ENCODE peak calls at places on chromosomes 4 and X, in nine cellular contexts. One of them, this sample, is unnamed.
A peak's percentile ranks its signal among the peaks of the same experiment; 100 is the strongest.

GRCh38 chrX:138890491-138890890 is 179.0 kb upstream of the FGF13 start:
- DNase-seq in right lobe of liver: no peak
- DNase-seq in A549: no peak
- DNase-seq in OCI-LY7: no peak
- DNase-seq in H9: no peak
- DNase-seq in kidney epithelial cell: no peak
- DNase-seq in cardiac fibroblast: no peak
- DNase-seq in fibroblast of pulmonary artery: no peak
- DNase-seq in natural killer cell: no peak
- DNase-seq in this sample: no peak

GRCh38 chr4:107951551-107951950 is 20.2 kb downstream of the CYP2U1 start:
- DNase-seq in kidney epithelial cell: peak; percentile 52
- DNase-seq in natural killer cell: no peak
- DNase-seq in A549: no peak
- DNase-seq in OCI-LY7: no peak
- DNase-seq in cardiac fibroblast: peak; percentile 82
- DNase-seq in fibroblast of pulmonary artery: peak; percentile 57
- DNase-seq in right lobe of liver: no peak
- DNase-seq in H9: no peak
- DNase-seq in this sample: no peak

GRCh38 chr4:26081795-26082498 is 167.9 kb downstream of the SMIM20 start:
- DNase-seq in natural killer cell: no peak
- DNase-seq in OCI-LY7: peak; percentile 68
- DNase-seq in H9: no peak
- DNase-seq in kidney epithelial cell: no peak
- DNase-seq in cardiac fibroblast: peak; percentile 66
- DNase-seq in fibroblast of pulmonary artery: peak; percentile 63
- DNase-seq in A549: peak; percentile 15
- DNase-seq in right lobe of liver: no peak
- DNase-seq in this sample: no peak

GRCh38 chrX:18654873-18655836 is 16.8 kb downstream of the RS1 start:
- DNase-seq in kidney epithelial cell: no peak
- DNase-seq in A549: no peak
- DNase-seq in OCI-LY7: no peak
- DNase-seq in natural killer cell: no peak
- DNase-seq in H9: no peak
- DNase-seq in fibroblast of pulmonary artery: peak; percentile 15
- DNase-seq in cardiac fibroblast: peak; percentile 9
- DNase-seq in right lobe of liver: no peak
- DNase-seq in this sample: no peak

GRCh38 chrX:56736219-56736618 is 7.2 kb downstream of the NBDY start:
- DNase-seq in cardiac fibroblast: no peak
- DNase-seq in fibroblast of pulmonary artery: no peak
- DNase-seq in natural killer cell: no peak
- DNase-seq in OCI-LY7: no peak
- DNase-seq in right lobe of liver: no peak
- DNase-seq in A549: no peak
- DNase-seq in H9: no peak
- DNase-seq in kidney epithelial cell: no peak
- DNase-seq in this sample: no peak

GRCh38 chrX:40299028-40299479 is 201.3 kb upstream of the BCOR start:
- DNase-seq in kidney epithelial cell: no peak
- DNase-seq in natural killer cell: no peak
- DNase-seq in cardiac fibroblast: peak; percentile 4
- DNase-seq in H9: peak; percentile 49
- DNase-seq in OCI-LY7: peak; percentile 11
- DNase-seq in fibroblast of pulmonary artery: peak; percentile 9
- DNase-seq in right lobe of liver: no peak
- DNase-seq in A549: no peak
- DNase-seq in this sample: no peak

GRCh38 chr4:8641256-8641655 is 48.7 kb downstream of the CPZ start:
- DNase-seq in cardiac fibroblast: no peak
- DNase-seq in kidney epithelial cell: no peak
- DNase-seq in fibroblast of pulmonary artery: no peak
- DNase-seq in A549: no peak
- DNase-seq in H9: no peak
- DNase-seq in right lobe of liver: peak; percentile 37
- DNase-seq in natural killer cell: no peak
- DNase-seq in OCI-LY7: no peak
- DNase-seq in this sample: no peak

GRCh38 chr4:125986307-125986706 is 671.6 kb downstream of the FAT4 start:
- DNase-seq in A549: no peak
- DNase-seq in fibroblast of pulmonary artery: no peak
- DNase-seq in natural killer cell: no peak
- DNase-seq in cardiac fibroblast: no peak
- DNase-seq in right lobe of liver: no peak
- DNase-seq in OCI-LY7: no peak
- DNase-seq in kidney epithelial cell: no peak
- DNase-seq in H9: no peak
- DNase-seq in this sample: no peak

GRCh38 chrX:146355440-146355839 is 454.1 kb upstream of the CXorf51B start:
- DNase-seq in OCI-LY7: no peak
- DNase-seq in kidney epithelial cell: no peak
- DNase-seq in right lobe of liver: no peak
- DNase-seq in cardiac fibroblast: no peak
- DNase-seq in A549: no peak
- DNase-seq in H9: no peak
- DNase-seq in natural killer cell: no peak
- DNase-seq in fibroblast of pulmonary artery: no peak
- DNase-seq in this sample: no peak

GRCh38 chr4:153408932-153409331 is 57.2 kb upstream of the TMEM131L start:
- DNase-seq in natural killer cell: no peak
- DNase-seq in H9: no peak
- DNase-seq in right lobe of liver: no peak
- DNase-seq in A549: no peak
- DNase-seq in OCI-LY7: no peak
- DNase-seq in kidney epithelial cell: no peak
- DNase-seq in fibroblast of pulmonary artery: no peak
- DNase-seq in cardiac fibroblast: peak; percentile 23
- DNase-seq in this sample: no peak

GRCh38 chrX:129636175-129636681 is 18.5 kb downstream of the APLN start:
- DNase-seq in right lobe of liver: no peak
- DNase-seq in cardiac fibroblast: no peak
- DNase-seq in H9: no peak
- DNase-seq in OCI-LY7: no peak
- DNase-seq in A549: no peak
- DNase-seq in natural killer cell: no peak
- DNase-seq in kidney epithelial cell: no peak
- DNase-seq in fibroblast of pulmonary artery: no peak
- DNase-seq in this sample: no peak

GRCh38 chr4:163467371-163467770 is 6.2 kb downstream of the TKTL2 start:
- DNase-seq in fibroblast of pulmonary artery: no peak
- DNase-seq in right lobe of liver: no peak
- DNase-seq in cardiac fibroblast: peak; percentile 3
- DNase-seq in natural killer cell: no peak
- DNase-seq in H9: no peak
- DNase-seq in kidney epithelial cell: no peak
- DNase-seq in OCI-LY7: no peak
- DNase-seq in A549: no peak
- DNase-seq in this sample: no peak

GRCh38 chrX:129534816-129535578 is 5.1 kb upstream of the OCRL start:
- DNase-seq in H9: no peak
- DNase-seq in OCI-LY7: no peak
- DNase-seq in right lobe of liver: no peak
- DNase-seq in cardiac fibroblast: peak; percentile 48
- DNase-seq in A549: no peak
- DNase-seq in natural killer cell: no peak
- DNase-seq in fibroblast of pulmonary artery: no peak
- DNase-seq in kidney epithelial cell: no peak
- DNase-seq in this sample: no peak

GRCh38 chr4:30879841-30880240 is 159.7 kb downstream of the PCDH7 start:
- DNase-seq in OCI-LY7: no peak
- DNase-seq in kidney epithelial cell: no peak
- DNase-seq in cardiac fibroblast: no peak
- DNase-seq in fibroblast of pulmonary artery: no peak
- DNase-seq in natural killer cell: no peak
- DNase-seq in right lobe of liver: no peak
- DNase-seq in H9: no peak
- DNase-seq in A549: no peak
- DNase-seq in this sample: no peak

GRCh38 chrX:70138622-70139021 is 5.4 kb downstream of the IGBP1 start:
- DNase-seq in A549: no peak
- DNase-seq in natural killer cell: no peak
- DNase-seq in OCI-LY7: no peak
- DNase-seq in cardiac fibroblast: no peak
- DNase-seq in right lobe of liver: no peak
- DNase-seq in H9: no peak
- DNase-seq in fibroblast of pulmonary artery: no peak
- DNase-seq in kidney epithelial cell: no peak
- DNase-seq in this sample: no peak

GRCh38 chr4:17132226-17132625 is 233.8 kb upstream of the LDB2 start:
- DNase-seq in fibroblast of pulmonary artery: no peak
- DNase-seq in cardiac fibroblast: no peak
- DNase-seq in kidney epithelial cell: no peak
- DNase-seq in H9: no peak
- DNase-seq in natural killer cell: no peak
- DNase-seq in OCI-LY7: no peak
- DNase-seq in right lobe of liver: no peak
- DNase-seq in A549: no peak
- DNase-seq in this sample: no peak

GRCh38 chrX:133849676-133850075 is 135.7 kb downstream of the GPC3 start:
- DNase-seq in fibroblast of pulmonary artery: no peak
- DNase-seq in natural killer cell: no peak
- DNase-seq in right lobe of liver: no peak
- DNase-seq in kidney epithelial cell: no peak
- DNase-seq in OCI-LY7: no peak
- DNase-seq in H9: no peak
- DNase-seq in A549: no peak
- DNase-seq in cardiac fibroblast: no peak
- DNase-seq in this sample: no peak

GRCh38 chrX:133850414-133850813 is 135.0 kb downstream of the GPC3 start:
- DNase-seq in fibroblast of pulmonary artery: no peak
- DNase-seq in natural killer cell: no peak
- DNase-seq in right lobe of liver: no peak
- DNase-seq in cardiac fibroblast: no peak
- DNase-seq in H9: no peak
- DNase-seq in OCI-LY7: no peak
- DNase-seq in A549: no peak
- DNase-seq in kidney epithelial cell: no peak
- DNase-seq in this sample: no peak

GRCh38 chrX:133856819-133857218 is 128.6 kb downstream of the GPC3 start:
- DNase-seq in kidney epithelial cell: no peak
- DNase-seq in OCI-LY7: no peak
- DNase-seq in H9: no peak
- DNase-seq in A549: no peak
- DNase-seq in cardiac fibroblast: no peak
- DNase-seq in fibroblast of pulmonary artery: no peak
- DNase-seq in natural killer cell: no peak
- DNase-seq in right lobe of liver: no peak
- DNase-seq in this sample: no peak

GRCh38 chrX:133857648-133858269 is 127.6 kb downstream of the GPC3 start:
- DNase-seq in right lobe of liver: no peak
- DNase-seq in natural killer cell: no peak
- DNase-seq in fibroblast of pulmonary artery: no peak
- DNase-seq in OCI-LY7: no peak
- DNase-seq in A549: no peak
- DNase-seq in kidney epithelial cell: no peak
- DNase-seq in cardiac fibroblast: no peak
- DNase-seq in H9: no peak
- DNase-seq in this sample: no peak

GRCh38 chrX:133852837-133853236 is 132.6 kb downstream of the GPC3 start:
- DNase-seq in cardiac fibroblast: no peak
- DNase-seq in natural killer cell: no peak
- DNase-seq in right lobe of liver: no peak
- DNase-seq in fibroblast of pulmonary artery: no peak
- DNase-seq in OCI-LY7: no peak
- DNase-seq in A549: no peak
- DNase-seq in kidney epithelial cell: no peak
- DNase-seq in H9: no peak
- DNase-seq in this sample: no peak
- TF ChIP-seq CTCF in cardiac fibroblast: no peak
- TF ChIP-seq CTCF in natural killer cell: no peak
- TF ChIP-seq CTCF in right lobe of liver: peak; percentile 10
- TF ChIP-seq CTCF in fibroblast of pulmonary artery: no peak
- TF ChIP-seq CTCF in OCI-LY7: no peak
- TF ChIP-seq CTCF in A549: no peak
- TF ChIP-seq CTCF in kidney epithelial cell: no peak
- TF ChIP-seq CTCF in H9: no peak
- TF ChIP-seq CTCF in this sample: no peak

DNA sequence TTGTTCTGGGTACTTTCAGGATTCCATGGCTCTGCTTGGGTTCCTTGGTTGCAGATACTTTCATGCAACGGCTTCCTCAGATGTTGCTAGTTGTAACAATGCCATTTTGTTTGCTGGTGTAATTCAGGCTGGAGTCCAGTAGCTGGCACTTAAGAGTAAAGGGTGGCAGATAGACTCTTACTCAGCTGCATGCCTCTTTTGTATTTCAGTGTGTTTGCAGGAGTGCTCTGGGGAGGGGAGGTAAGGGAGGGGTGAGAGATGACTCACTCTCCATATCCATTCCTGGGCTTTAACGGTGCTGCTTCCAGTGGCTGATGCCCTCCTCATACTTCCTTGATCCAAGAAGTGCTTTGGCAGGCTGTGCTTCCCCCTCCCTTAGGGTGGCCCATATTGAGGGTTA is 155.2 kb downstream of the ZNF330 start:
- DNase-seq in cardiac fibroblast: peak; percentile 90
- DNase-seq in kidney epithelial cell: peak; percentile 86
- DNase-seq in A549: peak; percentile 65
- DNase-seq in H9: peak; percentile 44
- DNase-seq in right lobe of liver: no peak
- DNase-seq in fibroblast of pulmonary artery: peak; percentile 90
- DNase-seq in natural killer cell: no peak
- DNase-seq in OCI-LY7: no peak
- DNase-seq in this sample: no peak
- TF ChIP-seq CTCF in cardiac fibroblast: peak; percentile 88
- TF ChIP-seq CTCF in kidney epithelial cell: peak; percentile 85
- TF ChIP-seq CTCF in A549: peak; percentile 52
- TF ChIP-seq CTCF in H9: peak; percentile 25
- TF ChIP-seq CTCF in right lobe of liver: no peak
- TF ChIP-seq CTCF in fibroblast of pulmonary artery: peak; percentile 67
- TF ChIP-seq CTCF in natural killer cell: no peak
- TF ChIP-seq CTCF in OCI-LY7: no peak
- TF ChIP-seq CTCF in this sample: no peak

DNA sequence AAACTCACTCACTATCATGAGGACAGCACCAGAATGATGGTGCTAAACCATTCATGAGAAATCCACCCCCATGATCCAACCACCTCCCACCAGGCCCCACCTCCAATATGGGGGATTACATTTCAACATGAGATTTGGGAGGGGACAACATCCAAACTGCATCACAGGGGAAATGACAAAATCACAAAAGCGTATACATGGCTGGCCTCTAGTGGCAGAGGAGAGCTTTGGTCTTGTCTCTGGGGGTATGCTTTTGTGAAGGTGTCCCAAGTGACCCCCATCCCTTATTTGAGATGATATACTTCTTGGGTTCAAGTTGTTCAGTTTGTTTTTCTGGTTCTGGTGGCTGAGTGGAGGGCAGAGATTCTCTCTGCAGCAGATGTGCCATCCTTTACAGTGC is 8.5 kb upstream of the SETD7 start:
- DNase-seq in fibroblast of pulmonary artery: no peak
- DNase-seq in right lobe of liver: no peak
- DNase-seq in A549: no peak
- DNase-seq in cardiac fibroblast: peak; percentile 19
- DNase-seq in kidney epithelial cell: no peak
- DNase-seq in H9: no peak
- DNase-seq in natural killer cell: no peak
- DNase-seq in OCI-LY7: peak; percentile 54
- DNase-seq in this sample: no peak
- TF ChIP-seq CTCF in fibroblast of pulmonary artery: peak; percentile 24
- TF ChIP-seq CTCF in right lobe of liver: peak; percentile 41
- TF ChIP-seq CTCF in A549: no peak
- TF ChIP-seq CTCF in cardiac fibroblast: peak; percentile 10
- TF ChIP-seq CTCF in kidney epithelial cell: peak; percentile 4
- TF ChIP-seq CTCF in H9: peak; percentile 45
- TF ChIP-seq CTCF in natural killer cell: no peak
- TF ChIP-seq CTCF in OCI-LY7: peak; percentile 67
- TF ChIP-seq CTCF in this sample: no peak

GRCh38 chr4:102103368-102103767 is 241.9 kb downstream of the SLC39A8 start:
- DNase-seq in natural killer cell: no peak
- DNase-seq in kidney epithelial cell: no peak
- DNase-seq in right lobe of liver: no peak
- DNase-seq in cardiac fibroblast: no peak
- DNase-seq in OCI-LY7: no peak
- DNase-seq in H9: no peak
- DNase-seq in fibroblast of pulmonary artery: no peak
- DNase-seq in A549: no peak
- DNase-seq in this sample: no peak
- TF ChIP-seq CTCF in natural killer cell: no peak
- TF ChIP-seq CTCF in kidney epithelial cell: no peak
- TF ChIP-seq CTCF in right lobe of liver: no peak
- TF ChIP-seq CTCF in cardiac fibroblast: no peak
- TF ChIP-seq CTCF in OCI-LY7: no peak
- TF ChIP-seq CTCF in H9: no peak
- TF ChIP-seq CTCF in fibroblast of pulmonary artery: no peak
- TF ChIP-seq CTCF in A549: no peak
- TF ChIP-seq CTCF in this sample: no peak

This sample was measured in activated B cell treated with CpG ODN at 0.5 μM for 24 hours.